ENCODE peak calls at places on chromosomes 11 and 22, in nine cellular contexts. M, C, S, B, Y, E, N, D and Z are unnamed samples. For H3K4me1, the result is how much of the 10 kb centered on the place peaks cover.

GRCh38 chr11:1832181-1832988 is 2.4 kb upstream of the SYT8 start:
- DNase-seq in M (peak), C (no peak), S (peak), B (peak), Y (no peak), E (no peak), N (no peak), D (peak), Z (no peak)

GRCh38 chr22:50530857-50531545 is 1.2 kb upstream of the TYMP start:
- DNase-seq in M (peak), C (peak), S (peak), B (peak), Y (no peak), E (peak), N (peak), D (peak), Z (peak)

GRCh38 chr11:9756461-9756860 is 92.6 kb downstream of the SWAP70 start:
- DNase-seq in M (no peak), C (no peak), S (no peak), B (no peak), Y (no peak), E (no peak), N (no peak), D (no peak), Z (no peak)

GRCh38 chr11:123300874-123301695 is 106.0 kb upstream of the CLMP start:
- DNase-seq in M (no peak), C (no peak), S (no peak), B (no peak), Y (no peak), E (no peak), N (no peak), D (no peak), Z (no peak)

GRCh38 chr11:73386568-73386967 is 10.4 kb downstream of the RELT start:
- DNase-seq in M (no peak), C (no peak), S (no peak), B (no peak), Y (no peak), E (no peak), N (no peak), D (no peak), Z (no peak)

GRCh38 chr11:441043-441417 is 781 bp downstream of the ANO9 start:
- DNase-seq in M (no peak), C (no peak), S (peak), B (no peak), Y (no peak), E (no peak), N (no peak), D (no peak), Z (no peak)

GRCh38 chr11:115676206-115676605 is 172.0 kb upstream of the CADM1 start:
- DNase-seq in M (no peak), C (no peak), S (no peak), B (no peak), Y (no peak), E (no peak), N (no peak), D (no peak), Z (no peak)

GRCh38 chr11:9821008-9821752 is 157.3 kb downstream of the SWAP70 start:
- DNase-seq in M (no peak), C (no peak), S (no peak), B (no peak), Y (no peak), E (no peak), N (no peak), D (no peak), Z (no peak)

GRCh38 chr11:126175261-126175885 is 36.1 kb downstream of the RPUSD4 start:
- DNase-seq in M (no peak), C (no peak), S (no peak), B (no peak), Y (no peak), E (no peak), N (peak), D (peak), Z (no peak)

GRCh38 chr22:45426387-45426786 is 12.9 kb downstream of the RIBC2 start:
- DNase-seq in M (no peak), C (peak), S (peak), B (peak), Y (no peak), E (no peak), N (no peak), D (peak), Z (no peak)

GRCh38 chr11:91421586-91421985 is 803.0 kb upstream of the FAT3 start:
- DNase-seq in M (no peak), C (no peak), S (no peak), B (no peak), Y (no peak), E (no peak), N (no peak), D (no peak), Z (no peak)

GRCh38 chr22:41038732-41039131 is 53.7 kb upstream of the EP300 start:
- DNase-seq in M (no peak), C (no peak), S (peak), B (no peak), Y (no peak), E (no peak), N (no peak), D (no peak), Z (no peak)

GRCh38 chr11:130418756-130419155 is 9.7 kb downstream of the ADAMTS8 start:
- DNase-seq in M (no peak), C (no peak), S (peak), B (no peak), Y (no peak), E (no peak), N (no peak), D (no peak), Z (no peak)

GRCh38 chr22:37544955-37545702 is 15.2 kb upstream of the CDC42EP1 start:
- DNase-seq in M (peak), C (no peak), S (peak), B (peak), Y (no peak), E (peak), N (peak), D (peak), Z (no peak)

GRCh38 chr11:1881442-1882264 is 10.0 kb downstream of the PRR33 start:
- DNase-seq in M (no peak), C (peak), S (peak), B (no peak), Y (no peak), E (no peak), N (peak), D (no peak), Z (no peak)

GRCh38 chr11:134999490-135000066 is 587.5 kb upstream of the B3GAT1 start:
- DNase-seq in M (no peak), C (no peak), S (no peak), B (no peak), Y (no peak), E (no peak), N (no peak), D (no peak), Z (no peak)

GRCh38 chr11:11427185-11427944 is 74.3 kb upstream of the CSNK2A3 start:
- DNase-seq in M (no peak), C (no peak), S (no peak), B (no peak), Y (no peak), E (no peak), N (no peak), D (no peak), Z (no peak)
- H3K4me1 ChIP-seq in M (under half), C (under half), S (under half), B (under half), Y (under half), E (under half), N (under half), D (under half), Z (under half)

DNA sequence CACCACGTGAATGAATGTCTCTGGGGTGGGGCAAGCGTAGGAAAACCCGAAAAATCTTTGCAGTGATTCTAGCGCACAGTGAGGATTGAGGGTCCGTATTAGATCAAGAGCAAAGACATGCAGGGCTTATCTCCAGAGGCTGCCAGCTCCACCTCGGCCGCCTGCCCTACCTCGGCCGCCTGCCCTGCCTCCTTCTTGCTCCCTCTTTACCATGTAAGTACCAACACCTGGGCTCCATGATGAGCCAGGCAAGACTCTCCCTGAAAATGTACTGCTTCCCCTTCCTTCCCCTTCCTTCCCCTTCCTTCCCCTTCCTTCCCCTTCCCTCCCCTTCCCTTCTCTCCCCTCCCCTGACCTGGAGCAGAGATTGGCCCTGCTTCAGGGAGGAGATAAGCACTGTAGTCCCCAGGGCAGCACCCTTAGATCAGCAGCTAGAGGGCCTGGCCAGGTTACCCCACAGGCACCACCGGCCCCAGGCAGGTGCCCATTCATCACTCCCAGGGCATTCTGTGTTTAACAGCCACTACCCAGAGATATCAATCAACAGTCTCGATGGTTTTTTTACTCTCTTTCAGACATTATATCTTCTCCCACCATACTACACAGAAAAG is 25.5 kb upstream of the ADORA2A start:
- DNase-seq in M (no peak), C (no peak), S (no peak), B (no peak), Y (no peak), E (no peak), N (no peak), D (no peak), Z (no peak)
- H3K4me1 ChIP-seq in M (under half), C (under half), S (under half), B (under half), Y (under half), E (under half), N (under half), D (under half), Z (under half)

GRCh38 chr11:76678316-76678715 is 7.8 kb upstream of the LRRC32 start:
- DNase-seq in M (no peak), C (no peak), S (no peak), B (no peak), Y (no peak), E (no peak), N (no peak), D (no peak), Z (no peak)
- H3K4me1 ChIP-seq in M (under half), C (under half), S (under half), B (under half), Y (under half), E (under half), N (under half), D (under half), Z (under half)

GRCh38 chr11:110429614-110430266 is at the start of gene FDX1:
- DNase-seq in M (peak), C (peak), S (peak), B (peak), Y (peak), E (peak), N (peak), D (peak), Z (peak)

GRCh38 chr11:110428956-110429613 is 663 bp upstream of the FDX1 start:
- DNase-seq in M (no peak), C (no peak), S (no peak), B (no peak), Y (no peak), E (no peak), N (no peak), D (peak), Z (no peak)

GRCh38 chr11:110425751-110426545 is 3.8 kb upstream of the FDX1 start:
- DNase-seq in M (no peak), C (no peak), S (no peak), B (no peak), Y (no peak), E (no peak), N (no peak), D (no peak), Z (no peak)

GRCh38 chr11:110430267-110431211 is 791 bp downstream of the FDX1 start:
- DNase-seq in M (peak), C (no peak), S (peak), B (peak), Y (no peak), E (peak), N (peak), D (peak), Z (no peak)

DNA sequence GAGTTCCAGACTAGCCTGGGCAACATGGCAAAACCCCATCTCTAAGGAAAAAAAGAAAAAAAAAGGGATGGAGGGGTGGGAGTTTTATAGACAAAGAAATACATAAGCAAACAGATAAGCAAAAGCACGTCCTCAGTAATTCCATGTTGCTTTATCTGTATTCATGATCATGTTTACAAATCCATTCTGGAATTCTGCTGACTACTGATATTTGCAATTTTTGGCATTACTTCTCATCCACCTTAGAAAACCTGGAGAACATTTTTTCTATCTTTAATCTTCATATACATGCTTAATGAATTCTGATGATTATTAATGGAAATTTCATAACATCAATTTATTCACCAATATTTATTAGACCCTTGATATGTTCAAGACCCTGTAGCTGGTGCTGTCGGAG is 1.7 kb upstream of the FDX1 start:
- DNase-seq in M (no peak), C (no peak), S (no peak), B (no peak), Y (no peak), E (no peak), N (no peak), D (no peak), Z (no peak)
- H3K4me1 ChIP-seq in M (under half), C (under half), S (under half), B (under half), Y (under half), E (under half), N (under half), D (under half), Z (under half)

DNA sequence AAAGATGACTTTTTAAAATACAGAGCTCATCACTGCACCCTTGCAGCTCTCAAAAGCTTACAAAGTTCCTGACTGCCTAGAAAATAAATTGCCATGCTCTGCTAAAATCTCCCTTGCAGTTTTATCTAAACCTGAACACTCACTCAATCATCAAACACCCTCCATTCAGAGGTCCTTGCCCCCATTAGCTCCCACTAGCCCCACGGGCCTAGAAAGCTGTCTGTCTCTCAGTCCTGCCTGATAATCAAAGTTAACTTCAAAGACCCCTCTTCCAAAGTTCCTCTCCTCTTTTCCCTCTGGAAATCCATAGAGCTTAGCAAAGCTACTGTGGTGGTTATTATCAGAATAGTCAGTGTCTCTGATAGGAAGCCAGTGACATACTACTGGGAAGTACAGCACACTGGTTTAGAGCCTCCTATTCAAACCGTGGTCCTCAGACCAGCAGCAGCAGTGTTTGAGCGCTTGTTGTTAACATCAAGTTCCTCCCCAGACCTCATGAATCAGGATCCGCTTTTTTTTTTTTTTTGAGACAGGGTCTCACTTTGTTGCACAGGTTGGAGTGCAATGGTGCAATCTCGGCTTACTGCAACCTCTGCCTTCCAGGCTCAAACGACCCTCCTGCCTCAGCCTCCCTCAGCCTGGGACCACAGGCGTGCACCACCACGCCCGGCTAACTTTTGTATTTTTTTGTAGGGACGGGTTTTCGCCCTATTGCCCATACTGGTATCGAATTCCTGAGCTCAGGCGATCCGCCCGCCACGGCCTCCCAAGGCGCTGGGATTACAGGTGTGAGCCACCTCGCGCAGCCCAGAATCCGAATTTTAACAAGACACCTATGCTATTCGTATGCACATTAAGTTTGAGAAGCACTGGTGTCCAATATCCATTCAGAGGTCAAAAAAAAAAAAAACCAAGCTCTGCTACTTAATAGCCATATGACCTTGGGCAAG is 1.2 kb downstream of the NDUFC2 start:
- DNase-seq in M (no peak), C (no peak), S (no peak), B (no peak), Y (no peak), E (no peak), N (no peak), D (no peak), Z (no peak)
- H3K4me1 ChIP-seq in M (half or more), C (under half), S (under half), B (under half), Y (under half), E (under half), N (under half), D (under half), Z (under half)

GRCh38 chr11:129252621-129253020 is 60.5 kb upstream of the ARHGAP32 start:
- DNase-seq in M (no peak), C (no peak), S (no peak), B (no peak), Y (no peak), E (no peak), N (no peak), D (no peak), Z (no peak)
- H3K4me1 ChIP-seq in M (under half), C (under half), S (under half), B (under half), Y (under half), E (under half), N (under half), D (under half), Z (under half)